ENCODE peak calls at places on chromosomes 12 and 14, in six cellular contexts. F is left ventricle myocardium inferior; C is T-cell; N is HL-60; I is activated CD8-positive, alpha-beta memory T cell treated with anti-CD3 and anti-CD28 coated beads, Interleukin-2, amount 50 U/mL, for 48 hours; H is SW480. G is an unnamed sample.

GRCh38 chr14:105487449-105487985 is 831 bp downstream of the CRIP1 start:
- DNase-seq in F (peak), C (peak), N (peak), I (peak), H (no peak), G (peak)

GRCh38 chr12:90331262-90331661 is 622.6 kb upstream of the ATP2B1 start:
- DNase-seq in F (peak), C (no peak), N (no peak), I (no peak), H (no peak), G (peak)

GRCh38 chr14:70052990-70053389 is 135.8 kb downstream of the SLC8A3 start:
- DNase-seq in F (no peak), C (no peak), N (no peak), I (no peak), H (no peak), G (no peak)

GRCh38 chr14:29529418-29529817 is 398.2 kb downstream of the PRKD1 start:
- DNase-seq in F (no peak), C (no peak), N (no peak), I (no peak), H (no peak), G (no peak)

GRCh38 chr14:22545842-22546721 is 42.9 kb downstream of the DAD1 start:
- DNase-seq in F (no peak), C (no peak), N (no peak), I (peak), H (no peak), G (no peak)

GRCh38 chr12:4280351-4281163 is 7.0 kb downstream of the CCND2 start:
- DNase-seq in F (peak), C (no peak), N (no peak), I (no peak), H (no peak), G (peak)

GRCh38 chr12:5718680-5719079 is 226.4 kb downstream of the ANO2 start:
- DNase-seq in F (peak), C (no peak), N (no peak), I (no peak), H (no peak), G (peak)

GRCh38 chr12:44428825-44429224 is 447.3 kb downstream of the NELL2 start:
- DNase-seq in F (no peak), C (no peak), N (no peak), I (no peak), H (no peak), G (no peak)

GRCh38 chr12:121441555-121441954 is 41.6 kb downstream of the RNF34 start:
- DNase-seq in F (no peak), C (no peak), N (no peak), I (no peak), H (no peak), G (no peak)

GRCh38 chr14:58731465-58732330 is 93.9 kb downstream of the DACT1 start:
- DNase-seq in F (no peak), C (no peak), N (no peak), I (no peak), H (peak), G (no peak)

GRCh38 chr12:116276433-116277216 is 868 bp downstream of the MED13L start:
- DNase-seq in F (peak), C (peak), N (peak), I (peak), H (peak), G (peak)

GRCh38 chr12:18496156-18496555 is 234.8 kb downstream of the PIK3C2G start:
- DNase-seq in F (no peak), C (no peak), N (no peak), I (no peak), H (no peak), G (no peak)

GRCh38 chr14:61140872-61141271 is 140.3 kb downstream of the TMEM30B start:
- DNase-seq in F (no peak), C (no peak), N (no peak), I (no peak), H (peak), G (no peak)

GRCh38 chr14:93956514-93957332 is 19.6 kb downstream of the ASB2 start:
- DNase-seq in F (no peak), C (no peak), N (no peak), I (peak), H (no peak), G (no peak)

GRCh38 chr12:79344855-79345840 is 345.6 kb downstream of the PAWR start:
- DNase-seq in F (no peak), C (no peak), N (peak), I (no peak), H (peak), G (no peak)

GRCh38 chr14:91036741-91037469 is 23.5 kb downstream of the RPS6KA5 start:
- DNase-seq in F (no peak), C (no peak), N (no peak), I (no peak), H (no peak), G (no peak)

GRCh38 chr14:57533214-57533613 is 39.6 kb upstream of the CCDC198 start:
- DNase-seq in F (no peak), C (no peak), N (peak), I (no peak), H (peak), G (no peak)

GRCh38 chr14:48384786-48385185 is 709.4 kb upstream of the MDGA2 start:
- DNase-seq in F (no peak), C (no peak), N (no peak), I (no peak), H (no peak), G (no peak)

GRCh38 chr14:100896369-100897060 is 7.0 kb downstream of the RTL1 start:
- DNase-seq in F (no peak), C (no peak), N (no peak), I (peak), H (no peak), G (no peak)

GRCh38 chr12:118103231-118103600 is 595 bp downstream of the VSIG10 start:
- DNase-seq in F (no peak), C (no peak), N (no peak), I (peak), H (no peak), G (peak)

GRCh38 chr12:132561784-132562156 is 48.6 kb downstream of the LRCOL1 start:
- DNase-seq in F (no peak), C (no peak), N (peak), I (peak), H (peak), G (no peak)

GRCh38 chr14:82422186-82422585 is 888.5 kb upstream of the SEL1L start:
- DNase-seq in F (no peak), C (no peak), N (no peak), I (no peak), H (no peak), G (no peak)

GRCh38 chr14:68695326-68695768 is 97.5 kb downstream of the ZFP36L1 start:
- DNase-seq in F (no peak), C (no peak), N (no peak), I (no peak), H (peak), G (peak)

GRCh38 chr12:6831450-6831995 is 3.3 kb downstream of the P3H3 start:
- DNase-seq in F (no peak), C (no peak), N (no peak), I (no peak), H (no peak), G (no peak)

GRCh38 chr14:24042733-24043132 is 9.1 kb upstream of the CARMIL3 start:
- DNase-seq in F (no peak), C (no peak), N (no peak), I (no peak), H (no peak), G (no peak)

GRCh38 chr12:7162691-7163114 is 26.8 kb upstream of the PEX5 start:
- DNase-seq in F (no peak), C (peak), N (no peak), I (peak), H (peak), G (peak)

GRCh38 chr14:71324767-71325272 is 417.6 kb downstream of the PCNX1 start:
- DNase-seq in F (no peak), C (peak), N (peak), I (peak), H (no peak), G (no peak)

GRCh38 chr14:61183486-61183885 is 97.7 kb downstream of the TMEM30B start:
- DNase-seq in F (no peak), C (no peak), N (no peak), I (no peak), H (no peak), G (no peak)

GRCh38 chr14:95562892-95563685 is 28.2 kb downstream of the GLRX5 start:
- DNase-seq in F (no peak), C (no peak), N (no peak), I (no peak), H (no peak), G (no peak)

GRCh38 chr14:64040044-64040443 is 187.2 kb downstream of the SYNE2 start:
- DNase-seq in F (no peak), C (no peak), N (no peak), I (no peak), H (no peak), G (no peak)

GRCh38 chr12:2976581-2976996 is 17.4 kb downstream of the TEAD4 start:
- DNase-seq in F (no peak), C (no peak), N (no peak), I (no peak), H (no peak), G (no peak)

GRCh38 chr12:103986823-103987222 is 21.2 kb downstream of the TDG start:
- DNase-seq in F (no peak), C (no peak), N (no peak), I (no peak), H (no peak), G (no peak)

G was measured in left cardiac atrium.